ENCODE peak calls at places on chromosomes 7 and 10, in four cellular contexts. W is memory B cell, Z is cardiac fibroblast, I is activated T-cell treated with anti-CD3 and anti-CD28 coated beads for 24 hours. Y is an unnamed sample.

GRCh38 chr10:131444862-131445461 is 133.4 kb upstream of the TCERG1L start:
- DNase-seq in W (no peak), Z (no peak), I (no peak), Y (no peak)

GRCh38 chr7:1767524-1767923 is 97.4 kb downstream of the ELFN1 start:
- DNase-seq in W (no peak), Z (no peak), I (no peak), Y (no peak)

GRCh38 chr10:119104653-119105024 is 726 bp downstream of the DENND10 start:
- DNase-seq in W (peak), Z (peak), I (no peak), Y (peak)

GRCh38 chr10:128883126-128884060 is 583.6 kb upstream of the MGMT start:
- DNase-seq in W (no peak), Z (no peak), I (no peak), Y (no peak)

GRCh38 chr7:23242935-23243334 is 3.6 kb upstream of the GPNMB start:
- DNase-seq in W (no peak), Z (no peak), I (no peak), Y (no peak)

GRCh38 chr10:101557541-101557940 is 30.5 kb downstream of the POLL start:
- DNase-seq in W (no peak), Z (no peak), I (no peak), Y (no peak)

GRCh38 chr7:108497082-108497725 is 28.7 kb downstream of the PNPLA8 start:
- DNase-seq in W (peak), Z (peak), I (peak), Y (peak)

GRCh38 chr7:101617451-101618206 is 11.5 kb downstream of the MYL10 start:
- DNase-seq in W (no peak), Z (no peak), I (no peak), Y (peak)

GRCh38 chr7:101681170-101682007 is 52.3 kb upstream of the MYL10 start:
- DNase-seq in W (no peak), Z (peak), I (no peak), Y (no peak)

Y was measured in cerebellum.